ENCODE peak calls at places on chromosome 7, in nine cellular contexts. G is ascending aorta, N is MCF 10A, X is mesothelial cell of epicardium, F is B cell, V is retinal pigment epithelial cell, T is astrocyte of the spinal cord, E is K562, P is left ventricle myocardium inferior. M is an unnamed sample.
A peak's percentile ranks its signal among the peaks of the same experiment; 100 is the strongest.

GRCh38 chr7:154927624-154928125 is 75.2 kb downstream of the PAXIP1 start:
- DNase-seq in T (peak; percentile 90), N (peak; percentile 86), E (peak; percentile 77), F (peak; percentile 82), X (peak; percentile 63), V (peak; percentile 51), P (peak; percentile 45), G (no peak), M (peak; percentile 90)

GRCh38 chr7:139362302-139362701 is 2.6 kb downstream of the LUC7L2 start:
- DNase-seq in G (no peak), T (no peak), N (peak; percentile 49), F (no peak), V (no peak), E (no peak), X (no peak), P (no peak), M (no peak)

GRCh38 chr7:120805636-120806388 is 52.1 kb downstream of the TSPAN12 start:
- DNase-seq in N (peak; percentile 81), P (no peak), X (peak; percentile 74), G (no peak), F (peak; percentile 69), T (peak; percentile 59), E (peak; percentile 76), V (peak; percentile 2), M (peak; percentile 51)

GRCh38 chr7:40535678-40536077 is 400.9 kb downstream of the SUGCT start:
- DNase-seq in F (no peak), P (no peak), X (no peak), G (no peak), V (no peak), E (no peak), T (no peak), N (no peak), M (no peak)

GRCh38 chr7:47970750-47971149 is 8.7 kb downstream of the HUS1 start:
- DNase-seq in F (no peak), N (no peak), E (no peak), V (no peak), T (no peak), P (no peak), G (no peak), X (no peak), M (no peak)

GRCh38 chr7:37832194-37832593 is 16.2 kb upstream of the NME8 start:
- DNase-seq in V (no peak), G (peak; percentile 38), F (peak; percentile 62), E (no peak), N (peak; percentile 83), T (no peak), X (peak; percentile 48), P (peak; percentile 74), M (no peak)

GRCh38 chr7:159033473-159033825 is 111.2 kb downstream of the VIPR2 start:
- DNase-seq in F (no peak), N (no peak), X (no peak), V (no peak), P (no peak), G (no peak), E (no peak), T (no peak), M (no peak)

GRCh38 chr7:81190997-81191747 is 272.3 kb upstream of the SEMA3C start:
- DNase-seq in P (no peak), X (no peak), F (no peak), N (peak; percentile 69), T (peak; percentile 28), G (no peak), E (no peak), V (peak; percentile 43), M (no peak)

GRCh38 chr7:137538361-137538762 is 194.8 kb upstream of the PTN start:
- DNase-seq in V (no peak), X (no peak), T (peak; percentile 89), G (no peak), P (no peak), E (no peak), N (peak; percentile 30), F (no peak), M (no peak)

GRCh38 chr7:131722371-131722770 is 165.9 kb upstream of the PODXL start:
- DNase-seq in F (no peak), V (no peak), N (no peak), G (no peak), T (no peak), X (no peak), P (no peak), E (no peak), M (no peak)

GRCh38 chr7:158488225-158488889 is 99.3 kb downstream of the PTPRN2 start:
- DNase-seq in F (no peak), T (no peak), G (no peak), P (no peak), X (no peak), N (no peak), V (no peak), E (no peak), M (no peak)

DNA sequence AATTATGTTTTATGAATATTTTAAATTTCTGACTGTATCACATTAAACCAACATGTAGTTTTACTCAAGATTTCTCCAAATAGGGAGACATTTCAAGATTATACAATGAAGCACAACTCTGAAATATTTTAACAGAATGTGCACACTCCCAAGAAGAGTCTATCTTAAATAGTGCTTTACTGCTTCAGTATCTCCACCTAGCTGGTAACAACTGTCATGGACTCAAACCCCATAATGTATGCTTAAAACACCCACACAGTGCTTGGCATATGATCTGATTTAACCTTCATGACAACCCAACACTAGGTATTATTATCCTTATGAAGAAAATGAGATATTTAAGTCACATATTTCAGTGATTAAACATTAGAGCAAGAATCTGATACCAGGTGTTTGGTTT is 45.9 kb downstream of the ASZ1 start:
- DNase-seq in X (no peak), F (no peak), G (no peak), N (peak; percentile 1), P (no peak), E (no peak), V (no peak), T (no peak), M (no peak)
- TF ChIP-seq CTCF in X (no peak), F (no peak), G (no peak), N (no peak), P (no peak), E (no peak), V (no peak), T (no peak), M (no peak)

DNA sequence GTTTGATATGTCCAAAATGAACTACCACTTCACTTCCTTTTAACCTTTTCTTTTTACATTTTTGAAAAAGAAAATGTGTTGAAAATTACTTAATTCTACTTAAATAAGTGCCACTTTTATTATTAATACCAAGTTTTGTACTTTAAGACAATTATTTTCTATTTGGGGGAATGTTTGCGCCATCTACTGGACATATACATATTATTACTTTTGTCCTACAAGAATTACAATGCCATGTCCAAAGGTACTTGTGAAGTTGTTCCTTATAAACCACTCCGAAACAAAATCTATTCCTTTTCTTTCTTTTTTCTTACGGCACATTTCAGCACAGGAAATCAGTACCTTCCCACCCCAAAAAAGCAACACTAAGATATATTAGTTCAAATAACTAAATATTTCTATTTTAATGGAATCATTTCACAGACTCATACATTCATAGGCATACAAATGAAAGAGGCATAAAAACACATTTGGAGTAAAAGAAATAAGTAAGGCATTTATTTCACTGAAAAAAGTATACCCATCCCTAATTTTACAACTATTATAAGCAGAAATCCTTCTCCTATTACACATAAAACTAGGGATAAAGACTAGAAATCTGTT is 169.9 kb downstream of the RNF133 start:
- DNase-seq in X (no peak), N (peak; percentile 46), F (peak; percentile 14), G (no peak), P (no peak), V (no peak), E (peak; percentile 30), T (peak; percentile 60), M (no peak)
- TF ChIP-seq CTCF in X (peak; percentile 88), N (peak; percentile 42), F (peak; percentile 78), G (peak; percentile 52), P (peak; percentile 69), V (peak; percentile 35), E (peak; percentile 7), T (peak; percentile 42), M (no peak)

GRCh38 chr7:55887786-55888185 is 530 bp downstream of the ZNF713 start:
- DNase-seq in V (no peak), P (no peak), F (no peak), E (peak; percentile 43), N (no peak), T (peak; percentile 5), X (no peak), G (no peak), M (no peak)
- TF ChIP-seq CTCF in V (no peak), P (no peak), F (no peak), E (no peak), N (no peak), T (no peak), X (no peak), G (no peak), M (no peak)

DNA sequence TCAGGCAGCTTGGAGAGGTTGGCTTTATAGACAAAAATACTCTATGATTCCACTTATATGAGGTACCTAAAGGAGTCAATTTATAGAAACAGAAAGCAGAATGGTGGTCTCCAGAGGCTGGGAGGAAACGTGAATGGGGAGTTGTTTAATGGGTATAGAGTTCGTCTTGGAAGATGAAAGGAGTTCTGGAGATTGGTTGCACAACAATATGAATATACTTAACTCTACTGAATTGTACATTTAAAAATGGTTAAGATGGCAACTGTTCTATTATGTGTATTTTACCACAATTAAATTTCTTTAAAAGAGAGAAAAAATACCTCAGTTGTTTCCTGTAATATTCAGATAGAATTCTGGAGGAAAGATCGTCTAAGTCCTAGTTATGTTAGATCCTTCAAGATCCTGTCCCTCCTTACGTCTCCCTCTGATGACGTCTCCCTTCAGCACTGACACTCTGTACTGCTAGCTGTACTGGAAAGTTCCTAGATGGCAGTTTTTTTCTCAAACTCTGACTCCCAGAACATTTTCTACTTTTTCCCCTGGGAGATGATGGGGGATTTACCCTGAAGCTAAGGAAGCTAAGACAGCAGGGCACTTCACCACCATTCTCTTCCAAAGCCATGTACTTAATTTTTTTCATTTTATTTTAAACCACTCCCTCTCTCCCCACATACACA is 53.2 kb upstream of the CAV2 start:
- DNase-seq in N (no peak), T (no peak), F (no peak), V (no peak), P (no peak), X (no peak), E (no peak), G (no peak), M (no peak)
- TF ChIP-seq CTCF in N (no peak), T (no peak), F (no peak), V (no peak), P (no peak), X (no peak), E (no peak), G (no peak), M (no peak)

DNA sequence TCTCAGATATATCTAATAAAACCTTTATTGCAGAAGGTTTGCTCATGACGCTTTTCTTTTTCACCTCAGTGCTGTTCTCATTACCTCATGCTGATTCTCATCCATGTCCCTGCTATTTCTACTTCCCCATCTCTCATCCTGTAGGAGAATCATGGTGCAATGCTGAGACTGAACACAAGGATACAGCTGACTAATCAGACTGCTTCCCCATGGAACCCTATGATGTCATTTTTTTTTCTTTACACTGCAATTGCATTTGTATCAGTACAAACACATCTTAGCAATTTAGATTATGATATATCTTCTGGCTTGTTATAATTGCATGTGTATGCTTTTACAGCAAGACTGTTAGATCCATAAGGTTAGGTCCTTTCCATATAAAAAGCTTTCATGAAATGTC is 93.7 kb downstream of the SEMA3A start:
- DNase-seq in E (peak; percentile 7), P (no peak), N (peak; percentile 40), T (peak; percentile 40), F (no peak), V (no peak), G (no peak), X (no peak), M (no peak)
- TF ChIP-seq CTCF in E (no peak), P (no peak), N (peak; percentile 16), T (peak; percentile 32), F (no peak), V (peak; percentile 26), G (no peak), X (peak; percentile 23), M (no peak)

GRCh38 chr7:51428226-51428887 is 111.7 kb upstream of the COBL start:
- DNase-seq in G (no peak), F (no peak), V (no peak), T (no peak), N (peak; percentile 25), E (no peak), P (no peak), X (no peak), M (no peak)
- TF ChIP-seq CTCF in G (no peak), F (no peak), V (peak; percentile 41), T (peak; percentile 18), N (peak; percentile 39), E (peak; percentile 54), P (no peak), X (no peak), M (no peak)

M was measured in omental fat pad.